ENCODE peak calls at places on chromosome 21, in seven cellular contexts. V is HFF-Myc, C is foreskin fibroblast, Q is pancreas, G is HEK293T, F is ACHN, S is left cardiac atrium. M is an unnamed sample.

GRCh38 chr21:46253610-46254124 is 25.1 kb upstream of the LSS start:
- DNase-seq in C (peak), S (no peak), G (no peak), Q (no peak), F (no peak), V (no peak), M (no peak)

GRCh38 chr21:39314155-39315027 is 959 bp upstream of the BRWD1 start:
- DNase-seq in V (no peak), C (peak), S (peak), G (peak), F (peak), Q (peak), M (no peak)

GRCh38 chr21:41369105-41369914 is 7.5 kb downstream of the MX2 start:
- DNase-seq in G (no peak), Q (no peak), S (peak), C (no peak), F (no peak), V (no peak), M (peak)

GRCh38 chr21:41894922-41895557 is 15.9 kb upstream of the PRDM15 start:
- DNase-seq in G (no peak), F (peak), S (no peak), V (no peak), C (peak), Q (no peak), M (no peak)

GRCh38 chr21:26165331-26165730 is 5.2 kb downstream of the APP start:
- DNase-seq in G (no peak), S (no peak), F (no peak), Q (no peak), V (no peak), C (no peak), M (no peak)

GRCh38 chr21:41289431-41289830 is 27.2 kb upstream of the FAM3B start:
- DNase-seq in C (no peak), F (no peak), S (no peak), V (no peak), Q (no peak), G (peak), M (no peak)

GRCh38 chr21:41171210-41171609 is 3.2 kb downstream of the BACE2 start:
- DNase-seq in G (no peak), S (peak), Q (peak), V (no peak), F (no peak), C (no peak), M (no peak)

GRCh38 chr21:29320021-29320420 is 21.3 kb downstream of the BACH1 start:
- DNase-seq in F (no peak), G (no peak), S (no peak), Q (no peak), C (no peak), V (no peak), M (no peak)

GRCh38 chr21:42398414-42399030 is 2.7 kb upstream of the TMPRSS3 start:
- DNase-seq in V (no peak), S (no peak), Q (no peak), F (no peak), C (no peak), G (no peak), M (peak)

GRCh38 chr21:21000576-21001175 is 2.5 kb downstream of the NCAM2 start:
- DNase-seq in V (no peak), Q (no peak), S (no peak), F (no peak), C (no peak), G (no peak), M (no peak)

GRCh38 chr21:44916965-44917364 is 3.7 kb downstream of the ITGB2 start:
- DNase-seq in F (no peak), C (no peak), S (no peak), Q (no peak), G (no peak), V (no peak), M (no peak)

GRCh38 chr21:43298546-43299440 is 128.1 kb downstream of the SIK1 start:
- DNase-seq in F (no peak), G (no peak), C (no peak), S (peak), V (no peak), Q (no peak), M (peak)

GRCh38 chr21:27126140-27126539 is 159.3 kb upstream of the ADAMTS5 start:
- DNase-seq in C (no peak), V (no peak), G (no peak), S (no peak), Q (no peak), F (no peak), M (no peak)

GRCh38 chr21:17371470-17371869 is 141.4 kb upstream of the CXADR start:
- DNase-seq in C (no peak), G (no peak), F (no peak), Q (no peak), V (peak), S (no peak), M (no peak)

GRCh38 chr21:33937146-33937545 is 21.5 kb upstream of the ATP5PO start:
- DNase-seq in Q (no peak), S (no peak), V (no peak), C (no peak), G (no peak), F (no peak), M (no peak)

GRCh38 chr21:46096997-46097825 is 701 bp upstream of the COL6A2 start:
- DNase-seq in S (peak), Q (no peak), C (peak), G (no peak), F (no peak), V (no peak), M (peak)

M was measured in cardiac septum.